ENCODE peak calls at places on chromosomes 1 and 21, in six cellular contexts. D is GM03348; O is activated CD4-positive, alpha-beta T cell treated with anti-CD3 and anti-CD28 coated beads, Interleukin-2, amount 10 ng/mL, durations not matched to agents 7 days and 5 days; X is T-helper 9 cell; Y is occipital lobe; H is fibroblast of gingiva. A is an unnamed sample.

GRCh38 chr1:239288964-239289535 is 97.3 kb upstream of the CHRM3 start:
- DNase-seq in D (no peak), O (no peak), X (no peak), Y (no peak), H (no peak), A (no peak)

GRCh38 chr21:18049461-18049860 is 195.2 kb upstream of the CHODL start:
- DNase-seq in D (no peak), O (no peak), X (no peak), Y (no peak), H (no peak), A (no peak)

GRCh38 chr21:46130721-46131720 is 24.4 kb downstream of the FTCD start:
- DNase-seq in D (no peak), O (no peak), X (no peak), Y (no peak), H (peak), A (no peak)

GRCh38 chr1:164805399-164805798 is 246.4 kb downstream of the PBX1 start:
- DNase-seq in D (no peak), O (no peak), X (no peak), Y (no peak), H (no peak), A (no peak)

GRCh38 chr1:9279172-9279840 is 13.4 kb upstream of the SPSB1 start:
- DNase-seq in D (no peak), O (no peak), X (no peak), Y (no peak), H (no peak), A (no peak)

GRCh38 chr1:57061369-57061768 is 95.6 kb upstream of the C8B start:
- DNase-seq in D (peak), O (no peak), X (no peak), Y (no peak), H (peak), A (no peak)

GRCh38 chr1:25520446-25521061 is 22.9 kb upstream of the LDLRAP1 start:
- DNase-seq in D (peak), O (peak), X (peak), Y (no peak), H (peak), A (peak)

GRCh38 chr1:68470388-68470970 is 20.7 kb upstream of the RPE65 start:
- DNase-seq in D (peak), O (no peak), X (no peak), Y (no peak), H (peak), A (no peak)

GRCh38 chr1:11796036-11796828 is 9.5 kb downstream of the MTHFR start:
- DNase-seq in D (no peak), O (no peak), X (no peak), Y (no peak), H (no peak), A (no peak)

GRCh38 chr1:244273262-244273844 is 178.4 kb downstream of the ADSS2 start:
- DNase-seq in D (no peak), O (no peak), X (no peak), Y (no peak), H (no peak), A (no peak)

GRCh38 chr1:26044971-26045711 is 777 bp downstream of the SLC30A2 start:
- DNase-seq in D (no peak), O (no peak), X (no peak), Y (no peak), H (no peak), A (no peak)

GRCh38 chr1:213244664-213245091 is 193.6 kb downstream of the RPS6KC1 start:
- DNase-seq in D (peak), O (peak), X (no peak), Y (no peak), H (peak), A (peak)